ENCODE peak calls at places on chromosomes 1 and 21, in seven cellular contexts. G is NCI-H1694; X is GM13977; J is activated CD4-positive, alpha-beta T cell treated with anti-CD3 and anti-CD28 coated beads for 48 hours; P is GM23338; L is stimulated activated CD4-positive, alpha-beta T cell treated with anti-CD3 and anti-CD28 coated beads, Interleukin-12 subunit alpha, Interleukin-12 subunit beta, amount 100 ng/mL, for 24 hours; T is left colon. B is an unnamed sample.

GRCh38 chr1:236982380-236982779 is 21.9 kb downstream of the MT1HL1 start:
- DNase-seq in T (no peak), G (peak; percentile 22), L (no peak), X (no peak), J (no peak), P (no peak), B (no peak)

GRCh38 chr1:232737917-232738316 is 67.3 kb upstream of the MAP10 start:
- DNase-seq in J (no peak), L (no peak), X (no peak), T (no peak), P (no peak), G (no peak), B (no peak)

GRCh38 chr1:8118031-8118451 is 91.9 kb upstream of the ERRFI1 start:
- DNase-seq in T (no peak), X (no peak), L (no peak), P (no peak), J (no peak), G (no peak), B (no peak)

GRCh38 chr21:31352841-31353240 is 8.8 kb upstream of the TIAM1 start:
- DNase-seq in T (no peak), L (no peak), G (no peak), X (no peak), P (no peak), J (no peak), B (no peak)

GRCh38 chr1:30310966-30311742 is 412.2 kb downstream of the MATN1 start:
- DNase-seq in J (no peak), G (no peak), L (no peak), X (no peak), T (no peak), P (no peak), B (no peak)

GRCh38 chr1:155989992-155990325 is 11.6 kb upstream of the ARHGEF2 start:
- DNase-seq in G (no peak), L (no peak), T (no peak), J (no peak), P (no peak), X (peak; percentile 53), B (no peak)

GRCh38 chr1:19066248-19066873 is 109.9 kb upstream of the IFFO2 start:
- DNase-seq in T (no peak), P (no peak), G (no peak), J (no peak), L (no peak), X (peak; percentile 12), B (no peak)

GRCh38 chr1:167705250-167705649 is 16.5 kb upstream of the MPZL1 start:
- DNase-seq in L (no peak), X (no peak), J (no peak), G (no peak), P (peak; percentile 69), T (no peak), B (no peak)

GRCh38 chr1:223123238-223123976 is 19.6 kb downstream of the TLR5 start:
- DNase-seq in L (peak; percentile 43), T (peak; percentile 65), J (peak; percentile 81), G (peak; percentile 35), P (peak; percentile 89), X (peak; percentile 80), B (peak; percentile 80)

GRCh38 chr1:27525296-27526271 is 35.6 kb upstream of the WASF2 start:
- DNase-seq in G (peak; percentile 49), X (peak; percentile 85), L (peak; percentile 40), J (peak; percentile 79), T (peak; percentile 75), P (peak; percentile 90), B (no peak)

GRCh38 chr21:36589352-36589971 is 109.5 kb upstream of the SIM2 start:
- DNase-seq in G (peak; percentile 41), T (peak; percentile 34), L (no peak), P (peak; percentile 65), J (peak; percentile 55), X (peak; percentile 68), B (peak; percentile 83)

GRCh38 chr1:25204797-25205441 is 27.4 kb downstream of the SYF2 start:
- DNase-seq in X (peak; percentile 66), J (no peak), G (peak; percentile 46), P (peak; percentile 83), T (no peak), L (no peak), B (peak; percentile 59)

GRCh38 chr1:95308276-95308675 is 74.3 kb downstream of the RWDD3 start:
- DNase-seq in G (no peak), T (no peak), L (no peak), X (no peak), J (no peak), P (no peak), B (no peak)

GRCh38 chr1:58903450-58904298 is 119.8 kb upstream of the JUN start:
- DNase-seq in G (no peak), P (peak; percentile 81), L (peak; percentile 64), J (peak; percentile 89), X (peak; percentile 86), T (peak; percentile 92), B (peak; percentile 93)

GRCh38 chr1:62110198-62110817 is 84.3 kb upstream of the L1TD1 start:
- DNase-seq in L (no peak), J (no peak), X (no peak), P (peak; percentile 15), G (no peak), T (no peak), B (no peak)

GRCh38 chr21:34517491-34518245 is 5.7 kb upstream of the KCNE1 start:
- DNase-seq in X (no peak), P (peak; percentile 70), T (no peak), J (peak; percentile 48), L (no peak), G (no peak), B (peak; percentile 20)

GRCh38 chr1:3740752-3741151 is 11.5 kb upstream of the CCDC27 start:
- DNase-seq in X (no peak), J (no peak), T (no peak), L (no peak), P (no peak), G (no peak), B (no peak)

GRCh38 chr1:22930235-22930912 is 42.3 kb downstream of the LACTBL1 start:
- DNase-seq in X (peak; percentile 71), G (peak; percentile 12), T (peak; percentile 50), L (peak; percentile 1), J (peak; percentile 53), P (peak; percentile 92), B (no peak)

GRCh38 chr1:1614204-1614953 is 921 bp upstream of the MIB2 start:
- DNase-seq in T (peak; percentile 66), L (peak; percentile 43), P (no peak), G (no peak), X (no peak), J (peak; percentile 71), B (no peak)

GRCh38 chr1:26154750-26155149 is 4.1 kb upstream of the FAM110D start:
- DNase-seq in L (no peak), T (no peak), J (no peak), P (peak; percentile 92), X (no peak), G (no peak), B (no peak)

GRCh38 chr1:215114154-215114933 is 31.8 kb downstream of the KCNK2 start:
- DNase-seq in J (no peak), P (no peak), X (no peak), L (no peak), G (no peak), T (no peak), B (no peak)

GRCh38 chr1:202329891-202330290 is 11.8 kb downstream of the UBE2T start:
- DNase-seq in P (peak; percentile 56), X (peak; percentile 12), J (no peak), L (no peak), T (no peak), G (no peak), B (no peak)

GRCh38 chr1:147516157-147516917 is 25.0 kb upstream of the BCL9 start:
- DNase-seq in J (no peak), P (no peak), T (no peak), G (no peak), X (no peak), L (no peak), B (no peak)

GRCh38 chr1:16302709-16303627 is 49.3 kb downstream of the FBXO42 start:
- DNase-seq in L (no peak), P (no peak), G (no peak), J (no peak), T (no peak), X (no peak), B (no peak)

GRCh38 chr1:206006946-206007345 is 3.8 kb upstream of the RAB7B start:
- DNase-seq in P (no peak), T (no peak), J (no peak), L (no peak), X (no peak), G (no peak), B (no peak)

GRCh38 chr1:29122987-29123870 is 474 bp downstream of the TMEM200B start:
- DNase-seq in L (no peak), G (no peak), T (no peak), J (peak; percentile 54), P (peak; percentile 47), X (peak; percentile 68), B (no peak)

B was measured in MM.1S.